ENCODE peak calls at places on chromosomes 2 and 18, in five cellular contexts. F is IMR-90, U is GM12878, X is A549, T is K562. H is an unnamed sample.

GRCh38 chr18:51437280-51438271 is 240.1 kb upstream of the MEX3C start:
- DNase-seq in F (no peak), U (no peak), X (no peak), T (no peak), H (no peak)

GRCh38 chr2:74497777-74498499 is 1.5 kb downstream of the LBX2 start:
- DNase-seq in F (no peak), U (no peak), X (no peak), T (no peak), H (peak; percentile 35)

GRCh38 chr2:205675861-205676516 is 6.3 kb upstream of the NRP2 start:
- DNase-seq in F (peak; percentile 85), U (no peak), X (peak; percentile 74), T (no peak), H (peak; percentile 63)

GRCh38 chr18:74775239-74775638 is 177.6 kb downstream of the ZNF407 start:
- DNase-seq in F (peak; percentile 98), U (no peak), X (no peak), T (no peak), H (no peak)

GRCh38 chr2:98479959-98480524 is 35.4 kb downstream of the INPP4A start:
- DNase-seq in F (peak; percentile 62), U (no peak), X (no peak), T (no peak), H (peak; percentile 83)

GRCh38 chr2:207934720-207935119 is 90.6 kb downstream of the PLEKHM3 start:
- DNase-seq in F (no peak), U (no peak), X (no peak), T (no peak), H (no peak)

GRCh38 chr2:229425573-229425972 is 154.5 kb upstream of the PID1 start:
- DNase-seq in F (no peak), U (no peak), X (no peak), T (no peak), H (no peak)

GRCh38 chr18:58580623-58581022 is 48.3 kb downstream of the ALPK2 start:
- DNase-seq in F (peak; percentile 60), U (no peak), X (peak; percentile 73), T (no peak), H (no peak)

GRCh38 chr2:199463000-199463692 is 5.4 kb upstream of the SATB2 start:
- DNase-seq in F (peak; percentile 47), U (no peak), X (peak; percentile 75), T (no peak), H (peak; percentile 90)

GRCh38 chr2:235669269-235669831 is 175.5 kb downstream of the AGAP1 start:
- DNase-seq in F (peak; percentile 58), U (no peak), X (peak; percentile 82), T (no peak), H (peak; percentile 90)

GRCh38 chr2:145764631-145765030 is 1244.7 kb upstream of the ZEB2 start:
- DNase-seq in F (no peak), U (no peak), X (no peak), T (no peak), H (no peak)

GRCh38 chr2:74481961-74482800 is 617 bp downstream of the CCDC142 start:
- DNase-seq in F (no peak), U (no peak), X (no peak), T (peak; percentile 58), H (peak; percentile 75)

GRCh38 chr18:50277935-50278334 is 3.4 kb downstream of the MBD1 start:
- DNase-seq in F (peak; percentile 74), U (no peak), X (no peak), T (no peak), H (no peak)

GRCh38 chr2:67389286-67389685 is 7.8 kb upstream of the ETAA1 start:
- DNase-seq in F (peak; percentile 70), U (no peak), X (no peak), T (no peak), H (no peak)
- TF ChIP-seq RCOR1 in F (no peak), U (no peak), X (no peak), T (no peak), H (no peak)

GRCh38 chr2:195779491-195779890 is 122.5 kb downstream of the SLC39A10 start:
- DNase-seq in F (no peak), U (no peak), X (peak; percentile 46), T (no peak), H (no peak)

GRCh38 chr2:195782156-195782555 is 125.1 kb downstream of the SLC39A10 start:
- DNase-seq in F (peak; percentile 48), U (no peak), X (no peak), T (no peak), H (no peak)
- TF ChIP-seq RCOR1 in F (no peak), U (no peak), X (no peak), T (no peak), H (no peak)

DNA sequence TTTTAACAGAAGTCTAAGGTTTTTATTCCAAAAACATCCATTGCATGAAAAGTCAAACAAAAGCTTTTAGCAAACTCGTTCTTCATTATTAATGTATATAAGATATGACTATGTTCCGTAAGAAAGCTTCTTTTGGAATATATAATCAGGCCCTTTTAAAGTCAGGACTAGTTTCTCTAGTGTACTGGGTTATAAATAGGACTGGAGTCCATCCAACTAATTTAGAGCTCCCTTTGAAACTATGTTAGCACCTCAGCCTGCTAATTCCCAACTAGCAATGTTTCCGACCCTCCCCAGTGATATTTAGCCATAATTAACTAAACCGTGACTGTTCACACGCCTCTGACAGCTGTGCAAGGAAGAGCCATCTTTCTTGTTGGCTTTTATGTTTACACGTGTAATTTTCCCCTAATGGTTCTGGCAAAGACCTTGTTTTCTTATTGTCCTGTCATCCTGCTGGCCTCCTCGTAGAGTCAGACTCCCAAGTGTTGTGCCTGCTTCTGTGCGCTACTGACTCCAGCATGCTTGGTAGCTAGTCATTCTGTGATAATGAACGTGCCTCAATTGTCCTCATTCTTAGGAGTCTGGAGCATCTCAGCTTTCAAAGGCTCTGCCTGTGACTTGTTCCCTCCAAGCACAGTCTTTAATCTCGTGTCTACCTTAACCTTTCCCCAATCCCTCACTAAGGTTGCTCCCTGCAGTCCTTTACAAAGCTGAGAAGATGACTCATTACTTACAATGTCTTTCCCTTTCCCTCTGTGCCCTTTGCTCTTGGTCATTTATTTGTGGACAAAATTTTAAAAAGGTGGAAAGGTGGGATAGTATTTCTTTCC is 172.2 kb upstream of the RASGRP3 start:
- DNase-seq in F (no peak), U (no peak), X (no peak), T (no peak), H (no peak)
- TF ChIP-seq RCOR1 in F (no peak), U (no peak), X (no peak), T (no peak), H (no peak)

GRCh38 chr2:54806975-54807374 is 83.5 kb downstream of the EML6 start:
- DNase-seq in F (no peak), U (no peak), X (no peak), T (no peak), H (no peak)

GRCh38 chr2:54808642-54809041 is 85.2 kb downstream of the EML6 start:
- DNase-seq in F (peak; percentile 5), U (no peak), X (no peak), T (no peak), H (no peak)

GRCh38 chr2:54810236-54810635 is 86.8 kb downstream of the EML6 start:
- DNase-seq in F (no peak), U (no peak), X (no peak), T (no peak), H (no peak)

GRCh38 chr2:54813584-54813983 is 90.1 kb downstream of the EML6 start:
- DNase-seq in F (no peak), U (no peak), X (no peak), T (no peak), H (no peak)

DNA sequence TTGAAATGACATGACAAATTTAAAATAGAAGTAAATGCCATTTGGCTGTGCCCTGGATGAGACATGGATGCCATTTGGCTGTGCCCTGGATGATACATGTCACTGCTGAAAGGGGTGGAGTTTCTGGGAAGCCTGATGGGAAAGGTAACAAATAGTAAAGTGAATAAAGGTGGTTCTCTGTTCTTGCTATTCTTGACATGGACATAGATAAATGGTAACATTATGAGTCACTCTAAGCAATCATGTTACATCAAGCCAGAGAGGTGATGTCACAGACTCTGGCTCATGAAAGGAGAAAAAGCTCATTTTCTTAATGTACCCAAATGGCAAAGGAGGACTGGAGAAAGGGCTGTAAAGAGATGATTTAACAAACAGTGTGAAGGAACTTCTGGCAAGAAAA is 86.4 kb downstream of the EML6 start:
- DNase-seq in F (peak; percentile 58), U (no peak), X (peak; percentile 29), T (no peak), H (no peak)
- TF ChIP-seq RCOR1 in F (no peak), U (no peak), X (no peak), T (no peak), H (no peak)

DNA sequence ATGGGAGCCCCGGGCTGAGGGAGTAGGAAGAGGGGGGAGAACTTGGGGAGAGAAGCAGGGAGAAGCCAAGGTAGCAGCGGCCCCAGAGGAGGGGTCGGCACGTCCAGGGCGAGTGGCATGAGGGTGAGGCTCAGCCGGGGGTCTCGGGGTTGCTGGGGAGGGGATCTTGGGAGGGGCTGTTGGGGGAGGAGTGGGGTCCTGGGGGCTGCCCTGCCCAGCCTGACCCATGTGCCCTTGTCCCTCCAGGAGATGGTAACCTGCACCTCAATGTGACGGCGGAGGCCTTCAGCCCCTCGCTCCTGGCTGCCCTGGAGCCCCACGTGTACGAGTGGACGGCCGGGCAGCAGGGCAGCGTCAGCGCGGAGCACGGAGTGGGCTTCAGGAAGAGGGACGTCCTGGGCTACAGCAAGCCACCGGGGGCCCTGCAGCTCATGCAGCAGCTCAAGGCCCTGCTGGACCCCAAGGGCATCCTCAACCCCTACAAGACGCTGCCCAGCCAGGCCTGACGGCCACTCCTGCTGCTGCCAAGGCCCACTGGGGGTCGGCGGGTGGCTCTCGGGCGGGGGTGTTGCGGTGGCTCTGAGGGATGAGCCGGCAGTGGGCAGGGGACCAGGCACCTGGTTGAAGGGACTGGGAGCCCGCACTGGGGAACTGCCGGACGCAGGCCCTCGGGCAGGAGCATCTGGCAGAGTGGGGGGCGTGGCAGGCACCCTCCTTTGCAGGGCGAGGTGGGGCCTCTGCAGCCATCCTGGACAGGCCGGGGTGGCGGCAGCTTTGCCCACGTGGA is 9.0 kb upstream of the GAL3ST2 start:
- DNase-seq in F (no peak), U (no peak), X (no peak), T (no peak), H (peak; percentile 71)
- TF ChIP-seq RCOR1 in F (no peak), U (no peak), X (no peak), T (no peak), H (no peak)

GRCh38 chr2:157172866-157173578 is 84.5 kb upstream of the GALNT5 start:
- DNase-seq in F (peak; percentile 59), U (no peak), X (peak; percentile 35), T (no peak), H (no peak)
- TF ChIP-seq RCOR1 in F (no peak), U (no peak), X (no peak), T (no peak), H (no peak)

GRCh38 chr2:88190808-88191721 is 20.9 kb downstream of the THNSL2 start:
- DNase-seq in F (peak; percentile 23), U (no peak), X (peak; percentile 46), T (peak; percentile 81), H (peak; percentile 85)
- TF ChIP-seq RCOR1 in F (no peak), U (no peak), X (no peak), T (no peak), H (no peak)